ENCODE peak calls at places on chromosomes 11 and 22, in five cellular contexts. V is A549, Q is HepG2, U is IMR-90, C is H1. L is an unnamed sample.

GRCh38 chr11:46663277-46663940 is 37.0 kb downstream of the ARHGAP1 start:
- DNase-seq in U (peak; percentile 30), C (no peak), V (no peak), Q (no peak), L (no peak)

GRCh38 chr11:77107950-77108349 is 5.3 kb downstream of the OMP start:
- DNase-seq in Q (peak; percentile 60), U (peak; percentile 95), V (peak; percentile 43), C (no peak), L (peak; percentile 36)

GRCh38 chr11:3214420-3214699 is 4.3 kb downstream of the MRGPRG start:
- DNase-seq in V (no peak), C (no peak), Q (no peak), U (no peak), L (no peak)

GRCh38 chr22:41596776-41597634 is 7.4 kb upstream of the PMM1 start:
- DNase-seq in Q (peak; percentile 39), U (peak; percentile 37), V (peak; percentile 60), C (peak; percentile 87), L (no peak)

GRCh38 chr11:65416341-65417185 is 6.0 kb upstream of the NEAT1 start:
- DNase-seq in C (peak; percentile 98), Q (peak; percentile 77), V (peak; percentile 96), U (peak; percentile 71), L (peak; percentile 54)

GRCh38 chr11:119671048-119671447 is 58.0 kb downstream of the NECTIN1 start:
- DNase-seq in C (no peak), V (no peak), Q (no peak), U (peak; percentile 88), L (no peak)

GRCh38 chr11:77299528-77299993 is 1.9 kb downstream of the GDPD4 start:
- DNase-seq in V (peak; percentile 56), C (no peak), Q (peak; percentile 84), U (peak; percentile 11), L (peak; percentile 46)

GRCh38 chr11:73388241-73389133 is 12.3 kb downstream of the RELT start:
- DNase-seq in Q (no peak), V (no peak), C (no peak), U (no peak), L (no peak)

GRCh38 chr22:40329021-40329456 is 17.3 kb upstream of the ADSL start:
- DNase-seq in C (no peak), Q (no peak), V (no peak), U (no peak), L (no peak)

GRCh38 chr22:47164514-47165337 is 402.3 kb downstream of the TBC1D22A start:
- DNase-seq in V (no peak), C (no peak), U (no peak), Q (peak; percentile 71), L (no peak)

GRCh38 chr11:94175545-94175944 is 46.9 kb downstream of the PANX1 start:
- DNase-seq in Q (no peak), U (peak; percentile 86), V (no peak), C (no peak), L (no peak)

GRCh38 chr11:46120361-46120710 is 918 bp downstream of the PHF21A start:
- DNase-seq in V (peak; percentile 8), U (no peak), Q (no peak), C (no peak), L (no peak)

GRCh38 chr11:65428578-65429068 is 6.0 kb downstream of the NEAT1 start:
- DNase-seq in U (no peak), V (no peak), C (no peak), Q (no peak), L (no peak)

GRCh38 chr11:124867700-124868099 is 2.5 kb downstream of the ROBO3 start:
- DNase-seq in C (no peak), Q (peak; percentile 25), U (peak; percentile 32), V (peak; percentile 61), L (peak; percentile 13)

GRCh38 chr11:63277345-63277943 is 34.0 kb upstream of the SLC22A25 start:
- DNase-seq in C (no peak), Q (peak; percentile 41), V (no peak), U (no peak), L (no peak)

GRCh38 chr11:2535673-2536439 is 91.0 kb downstream of the KCNQ1 start:
- DNase-seq in V (no peak), C (no peak), U (no peak), Q (no peak), L (no peak)

GRCh38 chr22:46055176-46055850 is 78.4 kb upstream of the WNT7B start:
- DNase-seq in V (no peak), U (no peak), Q (no peak), C (no peak), L (no peak)

GRCh38 chr11:74453373-74453975 is 13.9 kb downstream of the KCNE3 start:
- DNase-seq in V (peak; percentile 79), U (peak; percentile 63), Q (peak; percentile 48), C (peak; percentile 89), L (peak; percentile 65)

GRCh38 chr11:4809246-4809645 is 5.1 kb upstream of the OR52R1 start:
- DNase-seq in U (no peak), Q (no peak), C (no peak), V (no peak), L (no peak)

GRCh38 chr11:125375146-125375545 is 120.9 kb downstream of the FEZ1 start:
- DNase-seq in Q (no peak), C (no peak), U (no peak), V (no peak), L (no peak)

GRCh38 chr11:130858215-130858614 is 58.1 kb downstream of the SNX19 start:
- DNase-seq in Q (no peak), C (no peak), U (no peak), V (no peak), L (peak; percentile 26)

GRCh38 chr11:130881475-130882137 is 34.7 kb downstream of the SNX19 start:
- DNase-seq in V (no peak), C (no peak), U (no peak), Q (no peak), L (no peak)

GRCh38 chr11:8802263-8802662 is 108.7 kb upstream of the AKIP1 start:
- DNase-seq in Q (no peak), V (no peak), U (no peak), C (no peak), L (no peak)

GRCh38 chr22:46845281-46846153 is 83.1 kb downstream of the TBC1D22A start:
- DNase-seq in Q (no peak), U (peak; percentile 63), C (no peak), V (no peak), L (no peak)

GRCh38 chr11:115498354-115498753 is 5.9 kb downstream of the CADM1 start:
- DNase-seq in Q (no peak), C (no peak), V (no peak), U (no peak), L (no peak)

GRCh38 chr11:1055990-1056771 is 18.5 kb upstream of the MUC2 start:
- DNase-seq in V (no peak), Q (no peak), C (no peak), U (no peak), L (no peak)

GRCh38 chr22:30559889-30560288 is 13.3 kb upstream of the SEC14L6 start:
- DNase-seq in U (no peak), V (no peak), C (no peak), Q (no peak), L (no peak)

GRCh38 chr22:32106930-32107329 is 52.2 kb downstream of the C22orf42 start:
- DNase-seq in U (no peak), V (no peak), Q (no peak), C (peak; percentile 71), L (no peak)

GRCh38 chr22:37641251-37641949 is 1.9 kb downstream of the SH3BP1 start:
- DNase-seq in C (no peak), Q (no peak), V (no peak), U (no peak), L (no peak)

GRCh38 chr11:66566221-66566620 is 2.2 kb downstream of the CTSF start:
- DNase-seq in U (no peak), C (no peak), V (no peak), Q (no peak), L (no peak)

GRCh38 chr22:21587803-21588611 is 20.5 kb downstream of the UBE2L3 start:
- DNase-seq in Q (no peak), U (peak; percentile 67), V (no peak), C (no peak), L (no peak)

DNA sequence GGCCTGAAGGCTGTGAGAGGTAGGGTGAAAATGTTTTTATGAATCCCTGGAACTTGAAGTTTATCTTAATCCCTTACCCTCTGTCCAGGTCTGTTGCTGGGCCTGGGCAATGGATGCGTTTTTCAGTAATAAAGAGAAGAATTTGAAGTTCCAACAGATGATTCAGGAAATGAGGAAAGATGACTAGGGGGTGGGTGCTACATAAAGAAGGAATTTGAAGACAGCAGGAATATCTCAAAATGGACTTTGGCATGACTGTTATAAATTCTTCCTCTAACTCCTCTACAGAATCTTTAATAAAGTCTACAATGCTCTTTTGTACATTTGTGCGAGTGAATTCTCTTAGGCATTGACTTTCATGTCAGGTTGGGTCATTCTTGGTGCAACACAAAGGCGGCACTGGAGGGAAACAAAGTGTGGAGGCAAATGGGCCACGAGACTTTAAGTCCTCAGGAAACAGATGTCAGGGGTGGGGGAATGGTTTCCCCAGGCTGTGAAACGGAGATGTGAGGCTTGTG is 35.1 kb upstream of the PRSS23 start:
- DNase-seq in V (no peak), Q (no peak), C (no peak), U (peak; percentile 46), L (no peak)
- TF ChIP-seq CEBPB in V (no peak), Q (no peak), C (no peak), U (no peak), L (no peak)

DNA sequence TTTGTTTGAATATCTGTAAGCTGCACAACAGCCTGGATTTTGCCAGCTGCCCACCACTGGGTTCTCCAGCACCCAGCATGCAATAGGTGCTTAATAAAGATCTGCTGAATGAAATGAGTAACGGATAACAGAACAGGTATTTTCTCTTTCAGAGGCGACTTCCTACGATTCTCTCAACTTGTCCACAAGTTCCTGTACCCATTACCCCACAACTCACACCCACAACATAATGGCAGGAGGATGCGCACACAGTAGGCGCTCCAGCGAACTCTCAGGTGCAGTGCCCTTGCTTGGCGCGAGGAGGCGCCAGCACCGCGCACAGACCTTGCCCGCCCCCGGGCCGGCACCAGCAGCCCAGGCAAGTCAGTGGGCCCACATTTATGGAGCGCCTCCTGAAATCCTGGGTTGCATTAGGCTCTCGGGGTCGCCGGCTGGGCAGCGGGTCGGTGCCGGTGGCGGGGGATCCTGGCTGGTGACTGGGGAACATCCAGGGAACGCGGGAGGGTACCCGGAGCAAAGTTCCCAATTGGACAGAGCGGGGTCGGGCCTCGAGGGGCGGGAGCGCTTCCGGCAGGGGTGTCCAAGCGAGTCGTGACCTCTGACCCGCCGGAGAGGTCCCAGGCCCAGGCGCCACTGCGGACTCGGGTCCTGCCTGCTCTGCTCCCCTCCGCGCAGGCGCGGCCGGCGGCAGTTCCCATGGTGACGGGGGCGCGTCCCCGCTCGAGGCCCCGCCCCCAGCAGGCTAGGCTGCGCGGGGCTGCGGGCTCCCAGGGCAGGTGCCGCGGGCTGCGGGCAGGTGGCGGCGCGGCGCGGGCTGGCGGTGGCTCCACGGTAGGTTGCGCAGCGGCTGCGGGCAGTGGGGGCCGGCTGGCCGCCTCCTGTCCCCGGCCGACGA is at the start of gene KIAA1671:
- DNase-seq in Q (peak; percentile 86), C (peak; percentile 98), U (peak; percentile 27), V (peak; percentile 71), L (peak; percentile 53)
- TF ChIP-seq CEBPB in Q (no peak), C (no peak), U (no peak), V (no peak), L (no peak)

GRCh38 chr11:134838708-134839107 is 426.7 kb upstream of the B3GAT1 start:
- DNase-seq in C (no peak), U (no peak), Q (no peak), V (no peak), L (no peak)
- TF ChIP-seq CEBPB in C (no peak), U (no peak), Q (no peak), V (no peak), L (no peak)

DNA sequence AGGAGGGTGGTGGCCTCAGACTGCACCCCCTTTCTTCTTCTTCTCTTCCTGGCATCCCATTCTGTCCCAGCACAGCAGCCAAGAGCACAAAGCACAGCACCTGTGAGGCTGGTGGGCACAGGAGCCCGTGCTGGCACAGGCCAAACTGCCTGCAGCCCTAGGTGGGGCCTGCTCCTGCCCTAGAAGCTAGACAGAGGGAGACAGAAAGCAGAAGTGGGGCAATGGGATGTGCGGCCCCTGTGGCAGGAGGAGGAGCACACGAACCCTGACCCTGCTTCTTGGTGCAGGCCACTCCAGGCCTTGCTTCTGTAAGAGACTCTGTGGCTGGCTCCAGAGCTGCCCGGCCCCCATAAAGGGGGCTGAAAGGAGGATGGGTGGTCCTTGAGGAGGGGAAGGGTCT is 3.9 kb upstream of the PTS start:
- DNase-seq in U (no peak), Q (no peak), C (no peak), V (no peak), L (no peak)
- TF ChIP-seq CEBPB in U (no peak), Q (no peak), C (no peak), V (no peak), L (no peak)